ENCODE peak calls at places on chromosomes 2 and 18, in four cellular contexts. I is HS-5; S is activated T-cell treated with anti-CD3 and anti-CD28 coated beads, Interleukin-2, amount 50 U/mL, for 24 hours; X is C1 segment of cervical spinal cord. T is an unnamed sample.

GRCh38 chr2:17303054-17303453 is 215.2 kb downstream of the RAD51AP2 start:
- DNase-seq in I (peak; percentile 81), S (no peak), X (no peak), T (no peak)

GRCh38 chr18:35409921-35410320 is 32.8 kb upstream of the ZNF396 start:
- DNase-seq in I (no peak), S (no peak), X (no peak), T (no peak)

GRCh38 chr18:55116855-55117254 is 157.6 kb upstream of the CCDC68 start:
- DNase-seq in I (no peak), S (no peak), X (no peak), T (no peak)

GRCh38 chr2:53583583-53583982 is 184.0 kb upstream of the CHAC2 start:
- DNase-seq in I (no peak), S (no peak), X (no peak), T (no peak)

GRCh38 chr2:165471349-165471975 is 2.0 kb downstream of the CSRNP3 start:
- DNase-seq in I (no peak), S (no peak), X (no peak), T (no peak)

GRCh38 chr2:26462511-26463251 is 15.2 kb downstream of the OTOF start:
- DNase-seq in I (peak; percentile 38), S (no peak), X (no peak), T (no peak)

GRCh38 chr2:115887209-115887776 is 1444.9 kb downstream of the DPP10 start:
- DNase-seq in I (no peak), S (no peak), X (no peak), T (no peak)

GRCh38 chr2:3291750-3292149 is 85.9 kb downstream of the EIPR1 start:
- DNase-seq in I (no peak), S (no peak), X (no peak), T (no peak)

GRCh38 chr2:164439235-164439634 is 182.0 kb downstream of the GRB14 start:
- DNase-seq in I (no peak), S (no peak), X (no peak), T (no peak)

GRCh38 chr2:29307522-29307921 is 192.3 kb downstream of the CLIP4 start:
- DNase-seq in I (no peak), S (no peak), X (no peak), T (no peak)

GRCh38 chr2:190717306-190717705 is 68.4 kb downstream of the NAB1 start:
- DNase-seq in I (no peak), S (no peak), X (no peak), T (no peak)

GRCh38 chr2:177282101-177282573 is 17.6 kb upstream of the NFE2L2 start:
- DNase-seq in I (no peak), S (no peak), X (no peak), T (no peak)

GRCh38 chr2:201580486-201580885 is 62.8 kb downstream of the TMEM237 start:
- DNase-seq in I (peak; percentile 23), S (no peak), X (no peak), T (no peak)

GRCh38 chr2:29819570-29819969 is 101.8 kb downstream of the ALK start:
- DNase-seq in I (no peak), S (no peak), X (no peak), T (no peak)

GRCh38 chr2:99201959-99202678 is 21.1 kb downstream of the MRPL30 start:
- DNase-seq in I (no peak), S (no peak), X (no peak), T (no peak)

GRCh38 chr2:189587771-189588170 is 7.2 kb upstream of the SLC40A1 start:
- DNase-seq in I (no peak), S (no peak), X (no peak), T (no peak)

GRCh38 chr2:11279398-11279797 is 65.0 kb downstream of the ROCK2 start:
- DNase-seq in I (no peak), S (no peak), X (no peak), T (no peak)

GRCh38 chr2:26738481-26738880 is 25.6 kb upstream of the SLC35F6 start:
- DNase-seq in I (no peak), S (no peak), X (no peak), T (no peak)

GRCh38 chr18:23982154-23983071 is 32.1 kb upstream of the TTC39C start:
- DNase-seq in I (no peak), S (no peak), X (no peak), T (no peak)

GRCh38 chr2:192500550-192501200 is 305.9 kb upstream of the TMEFF2 start:
- DNase-seq in I (peak; percentile 82), S (no peak), X (no peak), T (peak; percentile 44)

GRCh38 chr2:10493636-10494281 is 45.6 kb upstream of the ODC1 start:
- DNase-seq in I (peak; percentile 80), S (peak; percentile 82), X (no peak), T (no peak)

GRCh38 chr2:128235581-128235980 is 83.1 kb downstream of the HS6ST1 start:
- DNase-seq in I (no peak), S (no peak), X (no peak), T (no peak)